ENCODE peak calls at places on chromosomes 11 and 22, in five cellular contexts. One of them, this sample, is unnamed.

GRCh38 chr11:32118025-32118974 is 27.4 kb downstream of the RCN1 start:
- DNase-seq in GM23338: no peak
- DNase-seq in SK-N-SH: no peak
- DNase-seq in GM23248: peak; percentile 70
- DNase-seq in MM.1S: no peak
- DNase-seq in this sample: peak; percentile 78

GRCh38 chr11:96237759-96238158 is 105.2 kb downstream of the MAML2 start:
- DNase-seq in GM23338: no peak
- DNase-seq in SK-N-SH: no peak
- DNase-seq in GM23248: no peak
- DNase-seq in MM.1S: no peak
- DNase-seq in this sample: no peak

GRCh38 chr22:49307870-49308269 is 519.8 kb downstream of the BRD1 start:
- DNase-seq in GM23338: no peak
- DNase-seq in SK-N-SH: no peak
- DNase-seq in GM23248: no peak
- DNase-seq in MM.1S: no peak
- DNase-seq in this sample: no peak

GRCh38 chr22:41000941-41001721 is 50.0 kb downstream of the RBX1 start:
- DNase-seq in GM23338: no peak
- DNase-seq in SK-N-SH: no peak
- DNase-seq in GM23248: no peak
- DNase-seq in MM.1S: no peak
- DNase-seq in this sample: no peak

GRCh38 chr22:45914309-45914708 is 62.7 kb downstream of the WNT7B start:
- DNase-seq in GM23338: no peak
- DNase-seq in SK-N-SH: no peak
- DNase-seq in GM23248: no peak
- DNase-seq in MM.1S: no peak
- DNase-seq in this sample: no peak

GRCh38 chr11:113176561-113176960 is 137.8 kb upstream of the TTC12 start:
- DNase-seq in GM23338: no peak
- DNase-seq in SK-N-SH: no peak
- DNase-seq in GM23248: no peak
- DNase-seq in MM.1S: no peak
- DNase-seq in this sample: no peak

GRCh38 chr11:20035375-20035700 is 124.9 kb downstream of the DBX1 start:
- DNase-seq in GM23338: no peak
- DNase-seq in SK-N-SH: no peak
- DNase-seq in GM23248: no peak
- DNase-seq in MM.1S: no peak
- DNase-seq in this sample: no peak

GRCh38 chr11:95269402-95269801 is 38.4 kb upstream of the SESN3 start:
- DNase-seq in GM23338: no peak
- DNase-seq in SK-N-SH: no peak
- DNase-seq in GM23248: no peak
- DNase-seq in MM.1S: no peak
- DNase-seq in this sample: no peak

GRCh38 chr22:23220485-23221350 is 40.4 kb downstream of the BCR start:
- DNase-seq in GM23338: no peak
- DNase-seq in SK-N-SH: no peak
- DNase-seq in GM23248: peak; percentile 88
- DNase-seq in MM.1S: no peak
- DNase-seq in this sample: no peak

GRCh38 chr22:47030881-47031627 is 268.6 kb downstream of the TBC1D22A start:
- DNase-seq in GM23338: no peak
- DNase-seq in SK-N-SH: no peak
- DNase-seq in GM23248: peak; percentile 93
- DNase-seq in MM.1S: no peak
- DNase-seq in this sample: peak; percentile 8

GRCh38 chr11:110433393-110434333 is 3.9 kb downstream of the FDX1 start:
- DNase-seq in GM23338: peak; percentile 48
- DNase-seq in SK-N-SH: peak; percentile 39
- DNase-seq in GM23248: peak; percentile 56
- DNase-seq in MM.1S: peak; percentile 50
- DNase-seq in this sample: peak; percentile 58

GRCh38 chr22:46966495-46966845 is 204.0 kb downstream of the TBC1D22A start:
- DNase-seq in GM23338: no peak
- DNase-seq in SK-N-SH: no peak
- DNase-seq in GM23248: no peak
- DNase-seq in MM.1S: no peak
- DNase-seq in this sample: no peak

GRCh38 chr22:48558606-48559402 is 1268.9 kb downstream of the BRD1 start:
- DNase-seq in GM23338: no peak
- DNase-seq in SK-N-SH: no peak
- DNase-seq in GM23248: no peak
- DNase-seq in MM.1S: no peak
- DNase-seq in this sample: no peak

GRCh38 chr11:128837627-128838026 is 29.5 kb downstream of the KCNJ1 start:
- DNase-seq in GM23338: no peak
- DNase-seq in SK-N-SH: no peak
- DNase-seq in GM23248: no peak
- DNase-seq in MM.1S: no peak
- DNase-seq in this sample: no peak

GRCh38 chr11:66891849-66892660 is 35.2 kb downstream of the LRFN4 start:
- DNase-seq in GM23338: peak; percentile 40
- DNase-seq in SK-N-SH: no peak
- DNase-seq in GM23248: peak; percentile 96
- DNase-seq in MM.1S: peak; percentile 47
- DNase-seq in this sample: peak; percentile 99

GRCh38 chr11:64318694-64319420 is 936 bp downstream of the PRDX5 start:
- DNase-seq in GM23338: peak; percentile 50
- DNase-seq in SK-N-SH: no peak
- DNase-seq in GM23248: no peak
- DNase-seq in MM.1S: no peak
- DNase-seq in this sample: no peak
- H3F3A ChIP-seq in GM23338: peaks cover 17% of the 10 kb centered on the region
- H3F3A ChIP-seq in SK-N-SH: peaks cover 6% of the 10 kb centered on the region
- H3F3A ChIP-seq in GM23248: no peaks in the 10 kb centered on the region
- H3F3A ChIP-seq in MM.1S: peaks cover 39% of the 10 kb centered on the region
- H3F3A ChIP-seq in this sample: peaks cover 7% of the 10 kb centered on the region

DNA sequence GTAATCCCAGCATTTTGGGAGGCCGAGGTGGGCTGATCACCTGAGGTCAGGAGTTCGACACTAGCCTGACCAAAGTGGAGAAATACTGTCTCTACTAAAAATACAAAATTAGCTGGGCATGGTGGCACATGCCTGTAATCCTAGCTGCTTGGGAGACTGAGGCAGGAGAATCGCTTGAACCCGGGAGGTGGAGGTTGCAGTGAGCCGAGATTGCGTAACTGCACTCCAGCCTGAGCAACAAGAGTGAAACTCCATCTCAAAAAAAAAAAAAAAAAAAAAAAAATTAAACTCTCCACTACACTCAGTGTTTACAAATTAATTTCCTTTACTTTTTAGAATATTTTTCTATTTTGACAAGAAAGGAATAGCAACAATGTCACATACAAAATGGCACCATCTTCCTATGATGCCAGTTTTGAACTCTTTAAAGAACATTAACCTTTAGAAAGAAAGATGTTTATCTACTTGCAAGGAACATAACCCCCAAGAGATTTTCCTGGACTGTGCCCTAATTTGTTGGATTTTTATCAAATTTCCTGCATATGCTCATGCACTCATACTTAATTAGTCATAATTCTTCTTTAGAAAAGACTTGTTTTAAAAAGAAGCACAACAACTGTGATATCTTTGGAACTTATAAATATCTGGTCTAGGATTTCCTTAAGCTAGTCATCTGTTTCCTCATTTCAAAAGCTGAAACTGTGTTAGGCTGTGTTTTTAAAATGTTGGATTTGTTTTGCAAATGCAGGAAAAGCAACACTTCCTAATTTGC is 22.6 kb upstream of the HIPK3 start:
- DNase-seq in GM23338: no peak
- DNase-seq in SK-N-SH: no peak
- DNase-seq in GM23248: peak; percentile 18
- DNase-seq in MM.1S: no peak
- DNase-seq in this sample: no peak
- TF ChIP-seq EZH2phosphoT487 in GM23338: no peak
- TF ChIP-seq EZH2phosphoT487 in SK-N-SH: no peak
- TF ChIP-seq EZH2phosphoT487 in GM23248: no peak
- TF ChIP-seq EZH2phosphoT487 in MM.1S: no peak
- TF ChIP-seq EZH2phosphoT487 in this sample: no peak

DNA sequence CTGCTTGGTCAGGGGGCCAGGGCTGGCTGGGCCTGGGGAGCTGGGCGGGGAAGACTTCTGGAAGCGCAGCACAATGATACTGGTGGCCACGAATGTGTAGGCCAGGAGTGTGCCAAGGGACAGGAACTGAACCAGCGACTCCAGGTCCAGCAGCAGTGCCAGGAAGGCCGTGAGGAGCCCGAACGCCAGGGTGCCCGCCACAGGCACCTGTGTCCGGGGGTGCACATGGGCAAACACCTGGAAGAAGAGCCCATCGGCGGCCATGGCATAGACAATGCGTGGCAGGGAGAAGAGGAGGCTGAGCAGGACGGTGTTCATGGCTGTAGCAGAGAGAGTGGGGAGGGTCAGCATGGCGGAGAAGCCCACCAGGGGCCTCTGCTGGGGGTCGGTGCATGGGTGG is 2.3 kb downstream of the SLC7A4 start:
- DNase-seq in GM23338: no peak
- DNase-seq in SK-N-SH: no peak
- DNase-seq in GM23248: no peak
- DNase-seq in MM.1S: no peak
- DNase-seq in this sample: no peak
- H3K9me2 ChIP-seq in GM23338: no peaks in the 10 kb centered on the region
- H3K9me2 ChIP-seq in SK-N-SH: no peaks in the 10 kb centered on the region
- H3K9me2 ChIP-seq in GM23248: no peaks in the 10 kb centered on the region
- H3K9me2 ChIP-seq in MM.1S: no peaks in the 10 kb centered on the region
- H3K9me2 ChIP-seq in this sample: no peaks in the 10 kb centered on the region

GRCh38 chr11:125441648-125442410 is 54.2 kb downstream of the FEZ1 start:
- DNase-seq in GM23338: peak; percentile 83
- DNase-seq in SK-N-SH: no peak
- DNase-seq in GM23248: no peak
- DNase-seq in MM.1S: no peak
- DNase-seq in this sample: no peak

GRCh38 chr11:125445731-125446130 is 50.3 kb downstream of the FEZ1 start:
- DNase-seq in GM23338: no peak
- DNase-seq in SK-N-SH: no peak
- DNase-seq in GM23248: no peak
- DNase-seq in MM.1S: no peak
- DNase-seq in this sample: no peak

GRCh38 chr11:125442946-125443345 is 53.1 kb downstream of the FEZ1 start:
- DNase-seq in GM23338: no peak
- DNase-seq in SK-N-SH: no peak
- DNase-seq in GM23248: no peak
- DNase-seq in MM.1S: no peak
- DNase-seq in this sample: no peak

GRCh38 chr11:125446279-125446678 is 49.8 kb downstream of the FEZ1 start:
- DNase-seq in GM23338: no peak
- DNase-seq in SK-N-SH: no peak
- DNase-seq in GM23248: no peak
- DNase-seq in MM.1S: no peak
- DNase-seq in this sample: no peak

DNA sequence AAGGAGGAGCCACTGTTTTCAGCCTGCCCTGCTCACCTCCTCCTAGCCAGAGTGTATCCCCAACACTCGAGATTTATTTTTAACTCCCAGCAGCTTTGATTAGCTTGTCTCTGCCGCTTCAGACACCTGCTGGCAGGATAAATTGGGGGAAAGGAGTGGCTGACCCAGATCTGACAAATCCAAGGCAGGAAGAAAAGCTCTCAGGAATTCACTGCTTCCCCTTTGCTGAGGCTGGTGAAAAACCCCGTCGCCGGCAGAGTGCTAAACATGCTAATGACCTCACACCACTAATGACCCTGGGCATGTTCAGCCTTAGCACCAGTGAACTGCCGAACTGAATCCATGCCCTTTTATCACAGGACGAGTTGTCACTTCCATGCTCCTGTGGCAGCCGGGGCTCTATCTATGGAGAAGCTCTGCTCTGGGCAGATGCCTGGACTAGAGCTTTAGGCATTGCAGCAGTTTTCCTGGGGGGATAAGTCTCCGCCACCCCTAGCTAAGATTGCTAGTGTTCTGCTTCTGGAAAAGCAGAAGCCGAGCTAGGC is 52.2 kb downstream of the FEZ1 start:
- DNase-seq in GM23338: peak; percentile 63
- DNase-seq in SK-N-SH: no peak
- DNase-seq in GM23248: no peak
- DNase-seq in MM.1S: no peak
- DNase-seq in this sample: no peak
- H3F3A ChIP-seq in GM23338: peaks cover 20% of the 10 kb centered on the region
- H3F3A ChIP-seq in SK-N-SH: no peaks in the 10 kb centered on the region
- H3F3A ChIP-seq in GM23248: peaks cover 9% of the 10 kb centered on the region
- H3F3A ChIP-seq in MM.1S: no peaks in the 10 kb centered on the region
- H3F3A ChIP-seq in this sample: no peaks in the 10 kb centered on the region

GRCh38 chr11:2365571-2366210 is 11.4 kb upstream of the CD81 start:
- DNase-seq in GM23338: no peak
- DNase-seq in SK-N-SH: no peak
- DNase-seq in GM23248: no peak
- DNase-seq in MM.1S: no peak
- DNase-seq in this sample: no peak
- TF ChIP-seq EZH2phosphoT487 in GM23338: no peak
- TF ChIP-seq EZH2phosphoT487 in SK-N-SH: no peak
- TF ChIP-seq EZH2phosphoT487 in GM23248: no peak
- TF ChIP-seq EZH2phosphoT487 in MM.1S: no peak
- TF ChIP-seq EZH2phosphoT487 in this sample: no peak

GRCh38 chr22:25205847-25206246 is 6.2 kb downstream of the CRYBB3 start:
- DNase-seq in GM23338: no peak
- DNase-seq in SK-N-SH: no peak
- DNase-seq in GM23248: no peak
- DNase-seq in MM.1S: no peak
- DNase-seq in this sample: no peak
- H3K9me2 ChIP-seq in GM23338: no peaks in the 10 kb centered on the region
- H3K9me2 ChIP-seq in SK-N-SH: no peaks in the 10 kb centered on the region
- H3K9me2 ChIP-seq in GM23248: no peaks in the 10 kb centered on the region
- H3K9me2 ChIP-seq in MM.1S: no peaks in the 10 kb centered on the region
- H3K9me2 ChIP-seq in this sample: no peaks in the 10 kb centered on the region

DNA sequence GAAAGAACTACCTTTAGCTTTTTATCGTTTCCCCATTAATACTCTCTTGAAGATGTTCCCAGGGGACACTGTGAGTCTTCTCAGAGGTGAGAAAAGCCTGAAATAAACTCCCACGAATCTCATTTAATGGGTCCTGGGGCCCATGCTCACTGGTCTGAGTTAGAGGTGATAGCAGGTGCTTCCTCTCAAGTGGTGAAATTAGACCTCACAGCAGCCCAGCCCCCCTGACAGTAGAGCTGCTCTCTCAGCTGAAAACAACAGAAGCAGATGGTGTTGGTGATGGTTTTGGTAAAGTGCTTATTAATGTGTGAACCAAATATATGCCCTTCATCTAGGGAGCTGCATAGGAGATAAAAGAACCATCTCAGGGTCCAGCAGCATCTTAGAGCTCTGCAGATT is 76.8 kb upstream of the VPREB1 start:
- DNase-seq in GM23338: no peak
- DNase-seq in SK-N-SH: no peak
- DNase-seq in GM23248: no peak
- DNase-seq in MM.1S: peak; percentile 94
- DNase-seq in this sample: no peak
- H3F3A ChIP-seq in GM23338: no peaks in the 10 kb centered on the region
- H3F3A ChIP-seq in SK-N-SH: no peaks in the 10 kb centered on the region
- H3F3A ChIP-seq in GM23248: no peaks in the 10 kb centered on the region
- H3F3A ChIP-seq in MM.1S: peaks cover 24% of the 10 kb centered on the region
- H3F3A ChIP-seq in this sample: no peaks in the 10 kb centered on the region